ENCODE peak calls at places on chromosomes 5 and 9, in four cellular contexts. One of them, this sample, is unnamed.

GRCh38 chr9:121861501-121862180 is 210.2 kb downstream of the DAB2IP start:
- DNase-seq in NCI-H1436 treated with DMSO at 0.1 percent for 48 hours: no peak
- DNase-seq in AG04450: no peak
- DNase-seq in activated naive CD4-positive, alpha-beta T cell: no peak
- DNase-seq in this sample: no peak

GRCh38 chr5:2299388-2300220 is 416.9 kb upstream of the IRX4 start:
- DNase-seq in NCI-H1436 treated with DMSO at 0.1 percent for 48 hours: no peak
- DNase-seq in AG04450: no peak
- DNase-seq in activated naive CD4-positive, alpha-beta T cell: no peak
- DNase-seq in this sample: no peak

GRCh38 chr5:137900925-137901817 is 11.9 kb downstream of the PKD2L2 start:
- DNase-seq in NCI-H1436 treated with DMSO at 0.1 percent for 48 hours: no peak
- DNase-seq in AG04450: no peak
- DNase-seq in activated naive CD4-positive, alpha-beta T cell: no peak
- DNase-seq in this sample: no peak

GRCh38 chr5:123120197-123120596 is 31.2 kb downstream of the PRDM6 start:
- DNase-seq in NCI-H1436 treated with DMSO at 0.1 percent for 48 hours: no peak
- DNase-seq in AG04450: no peak
- DNase-seq in activated naive CD4-positive, alpha-beta T cell: no peak
- DNase-seq in this sample: no peak

GRCh38 chr9:78029601-78030552 is 1.7 kb downstream of the GNAQ start:
- DNase-seq in NCI-H1436 treated with DMSO at 0.1 percent for 48 hours: no peak
- DNase-seq in AG04450: no peak
- DNase-seq in activated naive CD4-positive, alpha-beta T cell: peak
- DNase-seq in this sample: no peak

GRCh38 chr9:93577045-93577939 is 908 bp downstream of the PHF2 start:
- DNase-seq in NCI-H1436 treated with DMSO at 0.1 percent for 48 hours: no peak
- DNase-seq in AG04450: no peak
- DNase-seq in activated naive CD4-positive, alpha-beta T cell: peak
- DNase-seq in this sample: no peak

GRCh38 chr9:69816775-69817174 is 3.8 kb upstream of the CFAP95 start:
- DNase-seq in NCI-H1436 treated with DMSO at 0.1 percent for 48 hours: no peak
- DNase-seq in AG04450: no peak
- DNase-seq in activated naive CD4-positive, alpha-beta T cell: no peak
- DNase-seq in this sample: no peak

GRCh38 chr9:5958273-5958672 is 57.2 kb downstream of the RANBP6 start:
- DNase-seq in NCI-H1436 treated with DMSO at 0.1 percent for 48 hours: no peak
- DNase-seq in AG04450: no peak
- DNase-seq in activated naive CD4-positive, alpha-beta T cell: no peak
- DNase-seq in this sample: no peak

GRCh38 chr5:135478938-135479337 is 26.8 kb upstream of the TIFAB start:
- DNase-seq in NCI-H1436 treated with DMSO at 0.1 percent for 48 hours: no peak
- DNase-seq in AG04450: no peak
- DNase-seq in activated naive CD4-positive, alpha-beta T cell: no peak
- DNase-seq in this sample: no peak

GRCh38 chr9:109403116-109403515 is 82.3 kb upstream of the EPB41L4B start:
- DNase-seq in NCI-H1436 treated with DMSO at 0.1 percent for 48 hours: no peak
- DNase-seq in AG04450: no peak
- DNase-seq in activated naive CD4-positive, alpha-beta T cell: no peak
- DNase-seq in this sample: no peak

GRCh38 chr5:179206366-179206765 is 138.9 kb downstream of the ADAMTS2 start:
- DNase-seq in NCI-H1436 treated with DMSO at 0.1 percent for 48 hours: no peak
- DNase-seq in AG04450: no peak
- DNase-seq in activated naive CD4-positive, alpha-beta T cell: no peak
- DNase-seq in this sample: no peak